ENCODE peak calls at places on chromosomes 16 and 17, in six cellular contexts. One of them, this sample, is unnamed.

GRCh38 chr16:76940251-76940650 is 250.7 kb upstream of the MON1B start:
- DNase-seq in CD8-positive, alpha-beta memory T cell: no peak
- DNase-seq in stimulated activated CD4-positive, alpha-beta T cell treated with anti-CD3 and anti-CD28 coated beads, Interleukin-4, amount 100 ng/mL, for 24 hours: no peak
- DNase-seq in H54: no peak
- DNase-seq in stimulated activated naive CD4-positive, alpha-beta T cell: no peak
- DNase-seq in RWPE1: no peak
- DNase-seq in this sample: no peak

GRCh38 chr17:79803997-79804855 is 7.3 kb upstream of the CBX8 start:
- DNase-seq in RWPE1: no peak
- DNase-seq in H54: no peak
- DNase-seq in stimulated activated naive CD4-positive, alpha-beta T cell: no peak
- DNase-seq in CD8-positive, alpha-beta memory T cell: peak
- DNase-seq in stimulated activated CD4-positive, alpha-beta T cell treated with anti-CD3 and anti-CD28 coated beads, Interleukin-4, amount 100 ng/mL, for 24 hours: peak
- DNase-seq in this sample: no peak

GRCh38 chr17:81817758-81818147 is 13.8 kb downstream of the GCGR start:
- DNase-seq in H54: no peak
- DNase-seq in CD8-positive, alpha-beta memory T cell: no peak
- DNase-seq in stimulated activated CD4-positive, alpha-beta T cell treated with anti-CD3 and anti-CD28 coated beads, Interleukin-4, amount 100 ng/mL, for 24 hours: no peak
- DNase-seq in stimulated activated naive CD4-positive, alpha-beta T cell: no peak
- DNase-seq in RWPE1: no peak
- DNase-seq in this sample: no peak

GRCh38 chr17:71502443-71502842 is 618.4 kb upstream of the SOX9 start:
- DNase-seq in RWPE1: no peak
- DNase-seq in stimulated activated naive CD4-positive, alpha-beta T cell: no peak
- DNase-seq in H54: no peak
- DNase-seq in stimulated activated CD4-positive, alpha-beta T cell treated with anti-CD3 and anti-CD28 coated beads, Interleukin-4, amount 100 ng/mL, for 24 hours: no peak
- DNase-seq in CD8-positive, alpha-beta memory T cell: no peak
- DNase-seq in this sample: no peak

GRCh38 chr17:46805771-46806170 is 12.7 kb downstream of the WNT3 start:
- DNase-seq in stimulated activated CD4-positive, alpha-beta T cell treated with anti-CD3 and anti-CD28 coated beads, Interleukin-4, amount 100 ng/mL, for 24 hours: no peak
- DNase-seq in CD8-positive, alpha-beta memory T cell: no peak
- DNase-seq in H54: no peak
- DNase-seq in RWPE1: no peak
- DNase-seq in stimulated activated naive CD4-positive, alpha-beta T cell: no peak
- DNase-seq in this sample: no peak

GRCh38 chr17:48611213-48611612 is 396 bp upstream of the HOXB7 start:
- DNase-seq in H54: no peak
- DNase-seq in stimulated activated naive CD4-positive, alpha-beta T cell: no peak
- DNase-seq in stimulated activated CD4-positive, alpha-beta T cell treated with anti-CD3 and anti-CD28 coated beads, Interleukin-4, amount 100 ng/mL, for 24 hours: no peak
- DNase-seq in RWPE1: no peak
- DNase-seq in CD8-positive, alpha-beta memory T cell: no peak
- DNase-seq in this sample: no peak

GRCh38 chr16:11627822-11628457 is 40.3 kb upstream of the SNN start:
- DNase-seq in RWPE1: peak
- DNase-seq in stimulated activated naive CD4-positive, alpha-beta T cell: no peak
- DNase-seq in H54: no peak
- DNase-seq in CD8-positive, alpha-beta memory T cell: no peak
- DNase-seq in stimulated activated CD4-positive, alpha-beta T cell treated with anti-CD3 and anti-CD28 coated beads, Interleukin-4, amount 100 ng/mL, for 24 hours: no peak
- DNase-seq in this sample: peak

GRCh38 chr17:18960241-18960665 is 8.3 kb downstream of the SLC5A10 start:
- DNase-seq in RWPE1: no peak
- DNase-seq in H54: no peak
- DNase-seq in stimulated activated naive CD4-positive, alpha-beta T cell: no peak
- DNase-seq in stimulated activated CD4-positive, alpha-beta T cell treated with anti-CD3 and anti-CD28 coated beads, Interleukin-4, amount 100 ng/mL, for 24 hours: no peak
- DNase-seq in CD8-positive, alpha-beta memory T cell: no peak
- DNase-seq in this sample: no peak

GRCh38 chr16:9401173-9401572 is 309.7 kb downstream of the HAPSTR1 start:
- DNase-seq in stimulated activated naive CD4-positive, alpha-beta T cell: no peak
- DNase-seq in CD8-positive, alpha-beta memory T cell: no peak
- DNase-seq in stimulated activated CD4-positive, alpha-beta T cell treated with anti-CD3 and anti-CD28 coated beads, Interleukin-4, amount 100 ng/mL, for 24 hours: no peak
- DNase-seq in RWPE1: no peak
- DNase-seq in H54: no peak
- DNase-seq in this sample: no peak

GRCh38 chr16:72664122-72664479 is 383.8 kb downstream of the ZFHX3 start:
- DNase-seq in RWPE1: no peak
- DNase-seq in stimulated activated CD4-positive, alpha-beta T cell treated with anti-CD3 and anti-CD28 coated beads, Interleukin-4, amount 100 ng/mL, for 24 hours: no peak
- DNase-seq in stimulated activated naive CD4-positive, alpha-beta T cell: no peak
- DNase-seq in H54: no peak
- DNase-seq in CD8-positive, alpha-beta memory T cell: no peak
- DNase-seq in this sample: no peak

GRCh38 chr16:8199390-8199789 is 390.9 kb downstream of the TMEM114 start:
- DNase-seq in CD8-positive, alpha-beta memory T cell: no peak
- DNase-seq in RWPE1: no peak
- DNase-seq in stimulated activated naive CD4-positive, alpha-beta T cell: no peak
- DNase-seq in stimulated activated CD4-positive, alpha-beta T cell treated with anti-CD3 and anti-CD28 coated beads, Interleukin-4, amount 100 ng/mL, for 24 hours: no peak
- DNase-seq in H54: no peak
- DNase-seq in this sample: no peak

GRCh38 chr16:54812229-54812628 is 118.4 kb upstream of the IRX5 start:
- DNase-seq in H54: no peak
- DNase-seq in CD8-positive, alpha-beta memory T cell: no peak
- DNase-seq in stimulated activated naive CD4-positive, alpha-beta T cell: no peak
- DNase-seq in RWPE1: no peak
- DNase-seq in stimulated activated CD4-positive, alpha-beta T cell treated with anti-CD3 and anti-CD28 coated beads, Interleukin-4, amount 100 ng/mL, for 24 hours: no peak
- DNase-seq in this sample: no peak

GRCh38 chr17:3475812-3476686 is at the start of gene ASPA:
- DNase-seq in RWPE1: no peak
- DNase-seq in CD8-positive, alpha-beta memory T cell: no peak
- DNase-seq in stimulated activated CD4-positive, alpha-beta T cell treated with anti-CD3 and anti-CD28 coated beads, Interleukin-4, amount 100 ng/mL, for 24 hours: no peak
- DNase-seq in stimulated activated naive CD4-positive, alpha-beta T cell: no peak
- DNase-seq in H54: no peak
- DNase-seq in this sample: no peak

GRCh38 chr16:26992661-26993365 is 73.9 kb upstream of the C16orf82 start:
- DNase-seq in H54: no peak
- DNase-seq in stimulated activated CD4-positive, alpha-beta T cell treated with anti-CD3 and anti-CD28 coated beads, Interleukin-4, amount 100 ng/mL, for 24 hours: no peak
- DNase-seq in RWPE1: no peak
- DNase-seq in CD8-positive, alpha-beta memory T cell: no peak
- DNase-seq in stimulated activated naive CD4-positive, alpha-beta T cell: no peak
- DNase-seq in this sample: no peak

GRCh38 chr16:23209606-23210005 is 27.1 kb downstream of the SCNN1G start:
- DNase-seq in H54: no peak
- DNase-seq in stimulated activated naive CD4-positive, alpha-beta T cell: no peak
- DNase-seq in stimulated activated CD4-positive, alpha-beta T cell treated with anti-CD3 and anti-CD28 coated beads, Interleukin-4, amount 100 ng/mL, for 24 hours: no peak
- DNase-seq in RWPE1: no peak
- DNase-seq in CD8-positive, alpha-beta memory T cell: no peak
- DNase-seq in this sample: no peak

GRCh38 chr16:11121909-11122692 is 133.9 kb downstream of the SOCS1 start:
- DNase-seq in stimulated activated CD4-positive, alpha-beta T cell treated with anti-CD3 and anti-CD28 coated beads, Interleukin-4, amount 100 ng/mL, for 24 hours: no peak
- DNase-seq in CD8-positive, alpha-beta memory T cell: no peak
- DNase-seq in stimulated activated naive CD4-positive, alpha-beta T cell: no peak
- DNase-seq in RWPE1: no peak
- DNase-seq in H54: no peak
- DNase-seq in this sample: no peak

GRCh38 chr16:88403794-88404581 is 21.2 kb downstream of the ZNF469 start:
- DNase-seq in stimulated activated naive CD4-positive, alpha-beta T cell: no peak
- DNase-seq in H54: no peak
- DNase-seq in stimulated activated CD4-positive, alpha-beta T cell treated with anti-CD3 and anti-CD28 coated beads, Interleukin-4, amount 100 ng/mL, for 24 hours: no peak
- DNase-seq in RWPE1: no peak
- DNase-seq in CD8-positive, alpha-beta memory T cell: no peak
- DNase-seq in this sample: no peak

GRCh38 chr17:75266315-75267145 is 4.5 kb downstream of the MIF4GD start:
- DNase-seq in CD8-positive, alpha-beta memory T cell: no peak
- DNase-seq in H54: no peak
- DNase-seq in stimulated activated CD4-positive, alpha-beta T cell treated with anti-CD3 and anti-CD28 coated beads, Interleukin-4, amount 100 ng/mL, for 24 hours: no peak
- DNase-seq in RWPE1: no peak
- DNase-seq in stimulated activated naive CD4-positive, alpha-beta T cell: no peak
- DNase-seq in this sample: no peak

GRCh38 chr16:79079656-79080420 is 520.7 kb downstream of the MAF start:
- DNase-seq in RWPE1: no peak
- DNase-seq in CD8-positive, alpha-beta memory T cell: no peak
- DNase-seq in stimulated activated naive CD4-positive, alpha-beta T cell: no peak
- DNase-seq in stimulated activated CD4-positive, alpha-beta T cell treated with anti-CD3 and anti-CD28 coated beads, Interleukin-4, amount 100 ng/mL, for 24 hours: no peak
- DNase-seq in H54: no peak
- DNase-seq in this sample: no peak

GRCh38 chr17:65048441-65048840 is 8.1 kb downstream of the GNA13 start:
- DNase-seq in stimulated activated CD4-positive, alpha-beta T cell treated with anti-CD3 and anti-CD28 coated beads, Interleukin-4, amount 100 ng/mL, for 24 hours: no peak
- DNase-seq in RWPE1: no peak
- DNase-seq in H54: no peak
- DNase-seq in CD8-positive, alpha-beta memory T cell: no peak
- DNase-seq in stimulated activated naive CD4-positive, alpha-beta T cell: no peak
- DNase-seq in this sample: no peak

GRCh38 chr16:77745972-77746371 is 23.7 kb downstream of the NUDT7 start:
- DNase-seq in stimulated activated naive CD4-positive, alpha-beta T cell: no peak
- DNase-seq in CD8-positive, alpha-beta memory T cell: no peak
- DNase-seq in stimulated activated CD4-positive, alpha-beta T cell treated with anti-CD3 and anti-CD28 coated beads, Interleukin-4, amount 100 ng/mL, for 24 hours: no peak
- DNase-seq in RWPE1: no peak
- DNase-seq in H54: no peak
- DNase-seq in this sample: no peak

GRCh38 chr16:4957720-4958509 is at the start of gene SEC14L5:
- DNase-seq in H54: peak
- DNase-seq in RWPE1: peak
- DNase-seq in CD8-positive, alpha-beta memory T cell: peak
- DNase-seq in stimulated activated naive CD4-positive, alpha-beta T cell: peak
- DNase-seq in stimulated activated CD4-positive, alpha-beta T cell treated with anti-CD3 and anti-CD28 coated beads, Interleukin-4, amount 100 ng/mL, for 24 hours: peak
- DNase-seq in this sample: peak

GRCh38 chr17:65572186-65572580 is 10.7 kb upstream of the AXIN2 start:
- DNase-seq in RWPE1: no peak
- DNase-seq in stimulated activated CD4-positive, alpha-beta T cell treated with anti-CD3 and anti-CD28 coated beads, Interleukin-4, amount 100 ng/mL, for 24 hours: no peak
- DNase-seq in CD8-positive, alpha-beta memory T cell: no peak
- DNase-seq in H54: no peak
- DNase-seq in stimulated activated naive CD4-positive, alpha-beta T cell: no peak
- DNase-seq in this sample: no peak

GRCh38 chr16:17949713-17950112 is 386.8 kb downstream of the NPIPA8 start:
- DNase-seq in stimulated activated naive CD4-positive, alpha-beta T cell: no peak
- DNase-seq in RWPE1: no peak
- DNase-seq in H54: no peak
- DNase-seq in CD8-positive, alpha-beta memory T cell: no peak
- DNase-seq in stimulated activated CD4-positive, alpha-beta T cell treated with anti-CD3 and anti-CD28 coated beads, Interleukin-4, amount 100 ng/mL, for 24 hours: no peak
- DNase-seq in this sample: no peak

GRCh38 chr16:87926246-87927194 is 9.8 kb downstream of the CA5A start:
- DNase-seq in RWPE1: no peak
- DNase-seq in H54: no peak
- DNase-seq in CD8-positive, alpha-beta memory T cell: no peak
- DNase-seq in stimulated activated CD4-positive, alpha-beta T cell treated with anti-CD3 and anti-CD28 coated beads, Interleukin-4, amount 100 ng/mL, for 24 hours: peak
- DNase-seq in stimulated activated naive CD4-positive, alpha-beta T cell: no peak
- DNase-seq in this sample: no peak

GRCh38 chr17:82754297-82755208 is 2.7 kb downstream of the TBCD start:
- DNase-seq in stimulated activated CD4-positive, alpha-beta T cell treated with anti-CD3 and anti-CD28 coated beads, Interleukin-4, amount 100 ng/mL, for 24 hours: no peak
- DNase-seq in CD8-positive, alpha-beta memory T cell: no peak
- DNase-seq in H54: no peak
- DNase-seq in stimulated activated naive CD4-positive, alpha-beta T cell: no peak
- DNase-seq in RWPE1: no peak
- DNase-seq in this sample: no peak

GRCh38 chr17:66717680-66718079 is 117.2 kb upstream of the CACNG5 start:
- DNase-seq in stimulated activated naive CD4-positive, alpha-beta T cell: no peak
- DNase-seq in CD8-positive, alpha-beta memory T cell: no peak
- DNase-seq in H54: no peak
- DNase-seq in stimulated activated CD4-positive, alpha-beta T cell treated with anti-CD3 and anti-CD28 coated beads, Interleukin-4, amount 100 ng/mL, for 24 hours: no peak
- DNase-seq in RWPE1: peak
- DNase-seq in this sample: no peak

GRCh38 chr16:10575506-10576130 is 4.8 kb downstream of the EMP2 start:
- DNase-seq in stimulated activated CD4-positive, alpha-beta T cell treated with anti-CD3 and anti-CD28 coated beads, Interleukin-4, amount 100 ng/mL, for 24 hours: no peak
- DNase-seq in H54: no peak
- DNase-seq in stimulated activated naive CD4-positive, alpha-beta T cell: no peak
- DNase-seq in RWPE1: no peak
- DNase-seq in CD8-positive, alpha-beta memory T cell: no peak
- DNase-seq in this sample: no peak

GRCh38 chr16:21101631-21102420 is 48.8 kb downstream of the DNAH3 start:
- DNase-seq in stimulated activated CD4-positive, alpha-beta T cell treated with anti-CD3 and anti-CD28 coated beads, Interleukin-4, amount 100 ng/mL, for 24 hours: no peak
- DNase-seq in stimulated activated naive CD4-positive, alpha-beta T cell: no peak
- DNase-seq in H54: no peak
- DNase-seq in RWPE1: peak
- DNase-seq in CD8-positive, alpha-beta memory T cell: no peak
- DNase-seq in this sample: peak

GRCh38 chr17:70344356-70345060 is 175.2 kb downstream of the KCNJ2 start:
- DNase-seq in H54: no peak
- DNase-seq in stimulated activated naive CD4-positive, alpha-beta T cell: no peak
- DNase-seq in stimulated activated CD4-positive, alpha-beta T cell treated with anti-CD3 and anti-CD28 coated beads, Interleukin-4, amount 100 ng/mL, for 24 hours: no peak
- DNase-seq in CD8-positive, alpha-beta memory T cell: no peak
- DNase-seq in RWPE1: no peak
- DNase-seq in this sample: no peak

GRCh38 chr16:81711609-81712329 is 67.3 kb upstream of the PLCG2 start:
- DNase-seq in stimulated activated CD4-positive, alpha-beta T cell treated with anti-CD3 and anti-CD28 coated beads, Interleukin-4, amount 100 ng/mL, for 24 hours: no peak
- DNase-seq in H54: peak
- DNase-seq in stimulated activated naive CD4-positive, alpha-beta T cell: no peak
- DNase-seq in CD8-positive, alpha-beta memory T cell: no peak
- DNase-seq in RWPE1: peak
- DNase-seq in this sample: peak

GRCh38 chr17:74373838-74374606 is 6.7 kb downstream of the GPR142 start:
- DNase-seq in H54: no peak
- DNase-seq in RWPE1: no peak
- DNase-seq in stimulated activated naive CD4-positive, alpha-beta T cell: no peak
- DNase-seq in CD8-positive, alpha-beta memory T cell: no peak
- DNase-seq in stimulated activated CD4-positive, alpha-beta T cell treated with anti-CD3 and anti-CD28 coated beads, Interleukin-4, amount 100 ng/mL, for 24 hours: no peak
- DNase-seq in this sample: no peak

GRCh38 chr16:18931756-18932155 is 5.5 kb upstream of the SMG1 start:
- DNase-seq in stimulated activated naive CD4-positive, alpha-beta T cell: no peak
- DNase-seq in CD8-positive, alpha-beta memory T cell: no peak
- DNase-seq in stimulated activated CD4-positive, alpha-beta T cell treated with anti-CD3 and anti-CD28 coated beads, Interleukin-4, amount 100 ng/mL, for 24 hours: no peak
- DNase-seq in RWPE1: no peak
- DNase-seq in H54: no peak
- DNase-seq in this sample: no peak